ENCODE peak calls at places on chromosomes 3 and 15, in five cellular contexts. H is heart left ventricle, N is RWPE1, I is tibial artery, O is hepatocyte. G is an unnamed sample.

GRCh38 chr3:74009961-74010859 is 385.5 kb upstream of the PDZRN3 start:
- DNase-seq in H (no peak), N (no peak), I (no peak), O (no peak), G (no peak)

GRCh38 chr15:99925661-99926461 is 192.6 kb upstream of the LYSMD4 start:
- DNase-seq in H (peak; percentile 53), N (peak; percentile 67), I (peak; percentile 78), O (peak; percentile 44), G (no peak)

GRCh38 chr3:125594581-125595011 is 701 bp downstream of the OSBPL11 start:
- DNase-seq in H (peak; percentile 16), N (no peak), I (no peak), O (peak; percentile 37), G (no peak)

GRCh38 chr15:54808321-54808720 is 388.4 kb downstream of the RSL24D1 start:
- DNase-seq in H (no peak), N (no peak), I (no peak), O (no peak), G (no peak)

GRCh38 chr3:49869525-49870126 is at the start of gene CAMKV:
- DNase-seq in H (no peak), N (no peak), I (no peak), O (peak; percentile 44), G (no peak)

GRCh38 chr3:72892870-72893269 is 5.0 kb downstream of the GXYLT2 start:
- DNase-seq in H (no peak), N (no peak), I (no peak), O (no peak), G (no peak)

GRCh38 chr3:46692566-46692983 is 904 bp downstream of the ALS2CL start:
- DNase-seq in H (no peak), N (peak; percentile 84), I (peak; percentile 71), O (peak; percentile 90), G (no peak)

GRCh38 chr3:47890832-47891620 is 88.1 kb downstream of the DHX30 start:
- DNase-seq in H (peak; percentile 67), N (no peak), I (peak; percentile 62), O (no peak), G (no peak)

GRCh38 chr15:40942337-40942854 is 10.9 kb upstream of the CHAC1 start:
- DNase-seq in H (no peak), N (no peak), I (peak; percentile 55), O (no peak), G (no peak)

GRCh38 chr3:33884204-33884561 is 85.8 kb downstream of the PDCD6IP start:
- DNase-seq in H (no peak), N (no peak), I (no peak), O (no peak), G (no peak)

GRCh38 chr3:39005295-39005694 is 46.4 kb downstream of the SCN11A start:
- DNase-seq in H (no peak), N (no peak), I (no peak), O (no peak), G (no peak)

GRCh38 chr3:129606522-129607390 is at the start of gene PLXND1:
- DNase-seq in H (peak; percentile 84), N (peak; percentile 42), I (peak; percentile 91), O (peak; percentile 79), G (no peak)

GRCh38 chr3:27165348-27165747 is 203.8 kb downstream of the NEK10 start:
- DNase-seq in H (no peak), N (no peak), I (no peak), O (peak; percentile 9), G (no peak)

GRCh38 chr3:21920431-21920830 is 169.4 kb upstream of the ZNF385D start:
- DNase-seq in H (no peak), N (no peak), I (no peak), O (no peak), G (no peak)

GRCh38 chr3:172140499-172141391 is 101.4 kb downstream of the FNDC3B start:
- DNase-seq in H (peak; percentile 27), N (peak; percentile 73), I (no peak), O (peak; percentile 90), G (no peak)

GRCh38 chr3:102332934-102333333 is 101.9 kb upstream of the ZPLD1 start:
- DNase-seq in H (no peak), N (no peak), I (no peak), O (no peak), G (no peak)

GRCh38 chr15:41323611-41324010 is 8.8 kb downstream of the OIP5 start:
- DNase-seq in H (no peak), N (no peak), I (no peak), O (no peak), G (no peak)

GRCh38 chr3:118544458-118544857 is 490.2 kb downstream of the IGSF11 start:
- DNase-seq in H (no peak), N (peak; percentile 75), I (no peak), O (peak; percentile 15), G (no peak)

GRCh38 chr3:155032918-155033317 is 47.2 kb upstream of the MME start:
- DNase-seq in H (no peak), N (no peak), I (no peak), O (no peak), G (no peak)

GRCh38 chr3:79368403-79368802 is 399.4 kb downstream of the ROBO1 start:
- DNase-seq in H (no peak), N (no peak), I (no peak), O (no peak), G (no peak)

GRCh38 chr3:77467702-77468407 is 428.0 kb downstream of the ROBO2 start:
- DNase-seq in H (peak; percentile 48), N (no peak), I (peak; percentile 65), O (peak; percentile 18), G (no peak)

GRCh38 chr3:185966655-185967054 is 28.8 kb upstream of the TRA2B start:
- DNase-seq in H (no peak), N (no peak), I (no peak), O (no peak), G (no peak)
- H3K27ac ChIP-seq in H (no peak overlapping the region), N (no peak overlapping the region), I (no peak overlapping the region), O (no peak overlapping the region), G (no peak overlapping the region)

GRCh38 chr3:68256635-68257034 is 602.2 kb upstream of the SUCLG2 start:
- DNase-seq in H (no peak), N (no peak), I (no peak), O (peak; percentile 13), G (no peak)
- TF ChIP-seq CTCF in H (no peak), N (peak; percentile 17), I (peak; percentile 21), O (peak; percentile 39), G (no peak)

GRCh38 chr3:65144791-65145355 is 457.1 kb upstream of the ADAMTS9 start:
- DNase-seq in H (no peak), N (no peak), I (no peak), O (no peak), G (no peak)

GRCh38 chr3:65151660-65152059 is 463.9 kb upstream of the ADAMTS9 start:
- DNase-seq in H (no peak), N (no peak), I (no peak), O (no peak), G (no peak)

GRCh38 chr3:65149877-65150276 is 462.1 kb upstream of the ADAMTS9 start:
- DNase-seq in H (no peak), N (no peak), I (no peak), O (no peak), G (no peak)

GRCh38 chr3:65142476-65142875 is 454.7 kb upstream of the ADAMTS9 start:
- DNase-seq in H (no peak), N (no peak), I (no peak), O (no peak), G (no peak)

DNA sequence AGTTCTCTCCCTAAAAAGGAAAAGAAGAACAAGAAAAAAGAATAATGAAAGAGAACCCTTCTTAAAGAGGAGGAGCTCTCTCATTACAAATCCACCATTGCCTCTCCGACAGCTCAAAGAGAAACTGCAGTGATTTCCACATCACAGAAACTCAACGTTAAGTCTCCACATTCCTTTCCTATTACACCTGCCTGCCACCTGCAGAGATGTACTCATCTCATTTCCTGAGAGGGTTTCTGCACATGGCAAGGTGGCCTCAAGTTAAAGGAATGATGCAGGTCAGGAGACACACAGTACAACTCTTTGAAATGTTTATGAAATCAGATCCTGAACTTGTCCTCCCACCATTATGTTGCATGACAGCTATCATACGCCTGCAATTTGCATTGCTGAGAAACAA is 458.3 kb upstream of the ADAMTS9 start:
- DNase-seq in H (no peak), N (peak; percentile 26), I (no peak), O (peak; percentile 75), G (no peak)
- H3K27ac ChIP-seq in H (no peak overlapping the region), N (no peak overlapping the region), I (no peak overlapping the region), O (peak overlapping the region; percentile 88), G (no peak overlapping the region)

GRCh38 chr3:182941719-182942118 is 38.6 kb downstream of the DCUN1D1 start:
- DNase-seq in H (no peak), N (no peak), I (no peak), O (no peak), G (no peak)

GRCh38 chr3:182936239-182936946 is 43.9 kb downstream of the DCUN1D1 start:
- DNase-seq in H (no peak), N (no peak), I (no peak), O (no peak), G (no peak)

GRCh38 chr3:182937293-182938051 is 42.9 kb downstream of the DCUN1D1 start:
- DNase-seq in H (no peak), N (no peak), I (no peak), O (no peak), G (no peak)

GRCh38 chr3:182935803-182936202 is 44.5 kb downstream of the DCUN1D1 start:
- DNase-seq in H (no peak), N (no peak), I (no peak), O (no peak), G (no peak)

GRCh38 chr3:182940266-182940808 is 40.0 kb downstream of the DCUN1D1 start:
- DNase-seq in H (no peak), N (no peak), I (no peak), O (no peak), G (no peak)
- TF ChIP-seq CTCF in H (no peak), N (no peak), I (no peak), O (no peak), G (no peak)

DNA sequence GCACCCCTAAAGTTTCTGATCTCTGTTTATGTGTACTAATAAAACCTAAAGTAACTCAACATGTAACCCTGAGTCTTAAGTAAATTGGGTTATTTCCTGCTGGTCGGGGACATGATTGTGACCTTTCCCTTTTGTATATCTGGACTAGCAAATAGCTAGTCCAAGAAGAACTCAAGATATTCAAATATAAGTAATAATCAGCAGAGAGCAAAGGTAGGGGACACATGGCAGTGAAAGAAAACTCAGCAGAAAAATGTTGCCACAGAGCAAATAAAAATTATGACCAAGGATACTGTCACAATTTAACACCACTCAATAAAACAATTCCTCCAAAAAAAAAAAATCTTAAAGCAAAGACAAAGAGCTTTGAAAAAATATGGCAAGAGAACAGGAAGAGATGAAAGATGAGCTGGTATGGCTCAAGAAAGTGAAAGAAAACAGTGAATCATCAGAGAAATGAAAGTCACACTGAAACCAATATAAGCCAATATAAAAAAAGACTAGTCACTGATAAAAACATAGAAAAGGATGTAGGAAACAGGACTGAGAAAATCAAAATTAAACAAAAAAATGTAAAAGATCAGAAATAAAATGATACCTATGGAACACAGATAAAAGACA is 43.5 kb downstream of the HLTF start:
- DNase-seq in H (no peak), N (no peak), I (no peak), O (no peak), G (no peak)
- H3K27ac ChIP-seq in H (no peak overlapping the region), N (no peak overlapping the region), I (no peak overlapping the region), O (peak overlapping the region; percentile 52), G (no peak overlapping the region)

GRCh38 chr3:89527736-89528335 is 420.4 kb downstream of the EPHA3 start:
- DNase-seq in H (no peak), N (no peak), I (no peak), O (no peak), G (no peak)
- TF ChIP-seq CTCF in H (no peak), N (no peak), I (no peak), O (no peak), G (no peak)

G was measured in thoracic aorta.